ENCODE peak calls at places on chromosomes 11 and 22, in nine cellular contexts. C is K562, D is ovary, G is heart right ventricle, Q is BE2C, U is lung, V is left ventricle myocardium inferior, N is H9, W is sigmoid colon. E is an unnamed sample.

GRCh38 chr11:18001191-18001590 is 11.7 kb downstream of the SERGEF start:
- DNase-seq in C (no peak), D (no peak), G (no peak), Q (no peak), U (no peak), V (no peak), N (no peak), W (no peak), E (no peak)

GRCh38 chr11:124285610-124286344 is 28.0 kb downstream of the OR8D1 start:
- DNase-seq in C (no peak), D (no peak), G (no peak), Q (no peak), U (no peak), V (no peak), N (no peak), W (no peak), E (no peak)

GRCh38 chr11:30478923-30479322 is 107.2 kb downstream of the MPPED2 start:
- DNase-seq in C (no peak), D (no peak), G (peak; percentile 44), Q (no peak), U (no peak), V (peak; percentile 59), N (no peak), W (peak; percentile 71), E (peak; percentile 51)

GRCh38 chr11:134339756-134340155 is 8.0 kb downstream of the GLB1L2 start:
- DNase-seq in C (no peak), D (no peak), G (no peak), Q (no peak), U (peak; percentile 22), V (no peak), N (no peak), W (no peak), E (no peak)

GRCh38 chr22:17706451-17706900 is 67.8 kb downstream of the BID start:
- DNase-seq in C (peak; percentile 26), D (peak; percentile 18), G (no peak), Q (peak; percentile 46), U (peak; percentile 50), V (no peak), N (peak; percentile 41), W (peak; percentile 75), E (no peak)

GRCh38 chr11:82701847-82702520 is 31.7 kb downstream of the FAM181B start:
- DNase-seq in C (peak; percentile 61), D (no peak), G (no peak), Q (peak; percentile 46), U (no peak), V (no peak), N (peak; percentile 65), W (no peak), E (peak; percentile 69)

GRCh38 chr11:12689029-12689755 is 15.0 kb downstream of the TEAD1 start:
- DNase-seq in C (peak; percentile 29), D (no peak), G (no peak), Q (no peak), U (no peak), V (no peak), N (no peak), W (no peak), E (no peak)

GRCh38 chr11:125952973-125953372 is 7.1 kb downstream of the VSIG10L2 start:
- DNase-seq in C (no peak), D (peak; percentile 71), G (peak; percentile 64), Q (peak; percentile 75), U (no peak), V (peak; percentile 63), N (no peak), W (peak; percentile 92), E (no peak)

GRCh38 chr11:34065505-34066203 is 14.1 kb downstream of the CAPRIN1 start:
- DNase-seq in C (no peak), D (no peak), G (no peak), Q (no peak), U (no peak), V (no peak), N (peak; percentile 44), W (no peak), E (no peak)

GRCh38 chr11:34068098-34068497 is 16.6 kb downstream of the CAPRIN1 start:
- DNase-seq in C (no peak), D (no peak), G (no peak), Q (no peak), U (no peak), V (no peak), N (no peak), W (no peak), E (no peak)

GRCh38 chr11:34067383-34068065 is 16.0 kb downstream of the CAPRIN1 start:
- DNase-seq in C (no peak), D (no peak), G (no peak), Q (no peak), U (no peak), V (no peak), N (no peak), W (no peak), E (no peak)

GRCh38 chr11:34064291-34064690 is 12.8 kb downstream of the CAPRIN1 start:
- DNase-seq in C (no peak), D (no peak), G (no peak), Q (no peak), U (no peak), V (no peak), N (no peak), W (no peak), E (no peak)

DNA sequence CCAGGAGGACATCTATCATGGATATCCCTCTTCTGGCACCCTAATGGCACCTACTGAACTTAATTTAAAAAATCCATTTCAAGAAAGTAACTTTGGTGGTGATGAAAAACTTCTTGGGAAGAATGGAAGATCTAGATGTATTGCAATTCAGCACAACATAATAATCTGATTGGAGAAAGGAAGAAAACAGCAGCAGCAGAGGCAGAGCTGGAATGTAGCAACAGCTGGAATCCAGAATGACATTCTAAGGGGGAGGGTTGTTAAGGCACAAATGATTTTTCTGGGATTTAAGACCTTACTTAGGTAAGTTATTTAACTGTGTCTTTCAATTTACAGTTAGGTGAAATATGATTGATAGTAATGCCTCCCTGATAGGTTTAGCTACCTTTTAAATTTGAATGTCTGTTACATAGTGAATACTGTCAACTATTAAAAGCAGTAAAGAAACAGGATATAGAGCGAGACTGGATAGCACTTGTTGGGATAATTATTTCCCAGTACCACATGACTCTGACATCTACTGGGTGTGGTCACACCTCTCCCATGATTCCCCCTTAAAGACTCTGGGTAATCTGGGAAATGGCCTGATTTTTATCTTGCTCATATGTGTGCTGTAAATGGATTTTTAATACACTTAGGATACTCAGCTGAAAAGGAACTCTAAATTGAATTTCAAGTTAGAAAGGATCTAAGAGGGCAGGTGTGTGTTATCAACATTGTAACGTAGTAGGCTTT is 11.7 kb downstream of the CAPRIN1 start:
- DNase-seq in C (no peak), D (no peak), G (no peak), Q (no peak), U (no peak), V (no peak), N (no peak), W (no peak), E (no peak)
- H3K4me1 ChIP-seq in C (peaks cover 5% of the 10 kb centered on the region), D (peaks cover 10% of the 10 kb centered on the region), G (peaks cover 62% of the 10 kb centered on the region), Q (no peaks in the 10 kb centered on the region), U (no peaks in the 10 kb centered on the region), V (peaks cover 92% of the 10 kb centered on the region), N (no peaks in the 10 kb centered on the region), W (peaks cover 82% of the 10 kb centered on the region), E (peaks cover 12% of the 10 kb centered on the region)

DNA sequence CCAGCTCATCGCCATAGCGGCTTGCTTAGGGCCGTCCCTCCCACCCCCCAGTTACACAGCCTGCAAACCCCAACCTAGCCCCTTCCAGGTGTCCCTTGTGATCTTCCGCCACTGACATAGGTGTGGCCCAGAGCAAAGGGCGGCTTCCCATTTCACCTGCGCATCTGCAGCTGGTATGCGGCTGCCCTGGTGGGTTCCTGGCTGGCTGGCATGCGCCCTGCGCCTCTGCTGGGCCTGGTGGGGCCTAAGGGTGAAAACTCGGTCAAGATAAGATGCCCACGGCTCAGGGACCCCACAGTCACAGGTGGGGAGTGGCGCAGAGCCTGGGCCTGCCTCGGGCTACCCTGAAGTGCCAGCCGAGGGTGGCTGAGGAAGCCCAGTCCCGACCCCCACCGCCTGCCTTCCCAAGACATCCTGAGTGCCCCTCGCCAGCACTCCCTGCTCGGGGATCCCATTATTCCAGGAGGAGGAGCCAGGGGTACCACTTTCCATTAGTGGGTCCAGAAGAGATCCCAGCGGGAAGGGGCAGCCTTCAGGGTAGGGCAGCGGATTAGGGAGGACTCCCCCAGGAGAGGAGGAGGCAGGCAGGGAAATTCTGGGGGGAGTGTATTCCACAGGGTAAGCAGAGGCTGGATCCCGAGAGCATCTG is 36.9 kb upstream of the KCNQ1OT1 start:
- DNase-seq in C (no peak), D (no peak), G (peak; percentile 10), Q (no peak), U (no peak), V (no peak), N (no peak), W (no peak), E (no peak)
- H3K4me1 ChIP-seq in C (peaks cover 67% of the 10 kb centered on the region), D (peaks cover 8% of the 10 kb centered on the region), G (peaks cover 27% of the 10 kb centered on the region), Q (no peaks in the 10 kb centered on the region), U (no peaks in the 10 kb centered on the region), V (peaks cover 22% of the 10 kb centered on the region), N (no peaks in the 10 kb centered on the region), W (no peaks in the 10 kb centered on the region), E (no peaks in the 10 kb centered on the region)

GRCh38 chr22:45312415-45312814 is 2.7 kb downstream of the FAM118A start:
- DNase-seq in C (no peak), D (no peak), G (no peak), Q (no peak), U (no peak), V (no peak), N (no peak), W (no peak), E (no peak)
- H3K4me1 ChIP-seq in C (peaks cover 45% of the 10 kb centered on the region), D (peaks cover 5% of the 10 kb centered on the region), G (peaks cover 41% of the 10 kb centered on the region), Q (peaks cover 13% of the 10 kb centered on the region), U (peaks cover 15% of the 10 kb centered on the region), V (peaks cover 57% of the 10 kb centered on the region), N (peaks cover 4% of the 10 kb centered on the region), W (peaks cover 27% of the 10 kb centered on the region), E (peaks cover 16% of the 10 kb centered on the region)

GRCh38 chr22:46830841-46831240 is 68.4 kb downstream of the TBC1D22A start:
- DNase-seq in C (no peak), D (no peak), G (no peak), Q (no peak), U (no peak), V (no peak), N (no peak), W (no peak), E (no peak)

GRCh38 chr22:46835288-46835687 is 72.8 kb downstream of the TBC1D22A start:
- DNase-seq in C (no peak), D (no peak), G (no peak), Q (no peak), U (no peak), V (no peak), N (no peak), W (no peak), E (no peak)

GRCh38 chr22:46835693-46836092 is 73.2 kb downstream of the TBC1D22A start:
- DNase-seq in C (no peak), D (no peak), G (no peak), Q (no peak), U (no peak), V (no peak), N (no peak), W (no peak), E (no peak)

GRCh38 chr22:46830001-46830715 is 67.7 kb downstream of the TBC1D22A start:
- DNase-seq in C (no peak), D (no peak), G (peak; percentile 59), Q (peak; percentile 40), U (no peak), V (peak; percentile 59), N (no peak), W (peak; percentile 82), E (peak; percentile 53)

DNA sequence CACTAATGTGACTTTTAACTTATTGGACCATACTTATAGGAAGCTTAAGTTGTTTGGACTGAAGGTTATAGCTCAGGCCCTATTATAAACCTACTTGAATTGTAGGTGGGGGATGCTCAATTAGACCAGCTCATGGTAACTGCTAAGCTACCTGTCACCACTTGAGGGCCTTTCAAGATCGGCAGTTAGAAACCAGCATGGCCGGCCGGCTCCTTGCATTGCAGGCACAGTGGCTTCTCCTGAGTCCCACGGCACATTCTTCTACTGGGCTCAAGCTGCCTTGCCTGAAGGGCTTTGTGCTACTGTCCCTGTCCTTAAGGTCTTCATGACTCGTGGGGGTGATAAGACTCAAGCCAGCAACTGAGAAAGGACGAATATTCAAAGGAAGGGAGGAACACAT is 70.8 kb downstream of the TBC1D22A start:
- DNase-seq in C (peak; percentile 11), D (no peak), G (no peak), Q (peak; percentile 35), U (no peak), V (no peak), N (peak; percentile 67), W (no peak), E (peak; percentile 53)
- H3K4me1 ChIP-seq in C (no peaks in the 10 kb centered on the region), D (peaks cover 6% of the 10 kb centered on the region), G (peaks cover 31% of the 10 kb centered on the region), Q (no peaks in the 10 kb centered on the region), U (peaks cover 15% of the 10 kb centered on the region), V (peaks cover 28% of the 10 kb centered on the region), N (peaks cover 5% of the 10 kb centered on the region), W (peaks cover 34% of the 10 kb centered on the region), E (peaks cover 15% of the 10 kb centered on the region)